ENCODE peak calls at places on chromosome 22, in eight cellular contexts. K is bronchial epithelial cell, I is stomach, H is kidney epithelial cell, N is PC-3, Y is transverse colon, O is BJ, U is GM12878. Z is an unnamed sample.

GRCh38 chr22:33325232-33326004 is 267.2 kb upstream of the SYN3 start:
- DNase-seq in K (peak), I (no peak), H (no peak), N (no peak), Y (no peak), O (no peak), U (peak), Z (no peak)

GRCh38 chr22:28514314-28514713 is 165.3 kb downstream of the TTC28 start:
- DNase-seq in K (no peak), I (no peak), H (no peak), N (no peak), Y (no peak), O (no peak), U (no peak), Z (no peak)

GRCh38 chr22:40289991-40290459 is 56.3 kb upstream of the ADSL start:
- DNase-seq in K (no peak), I (peak), H (no peak), N (no peak), Y (peak), O (no peak), U (peak), Z (no peak)

GRCh38 chr22:48088226-48088625 is 1325.8 kb downstream of the TBC1D22A start:
- DNase-seq in K (no peak), I (no peak), H (no peak), N (no peak), Y (no peak), O (no peak), U (no peak), Z (no peak)

GRCh38 chr22:36453266-36453607 is 28.2 kb downstream of the TXN2 start:
- DNase-seq in K (no peak), I (no peak), H (no peak), N (peak), Y (peak), O (no peak), U (no peak), Z (no peak)

GRCh38 chr22:30201970-30202369 is 44.6 kb downstream of the LIF start:
- DNase-seq in K (peak), I (peak), H (no peak), N (peak), Y (no peak), O (no peak), U (no peak), Z (no peak)

GRCh38 chr22:45881524-45881875 is 95.5 kb downstream of the WNT7B start:
- DNase-seq in K (no peak), I (no peak), H (no peak), N (no peak), Y (no peak), O (no peak), U (no peak), Z (no peak)

GRCh38 chr22:46349681-46350080 is 14.2 kb downstream of the TRMU start:
- DNase-seq in K (no peak), I (no peak), H (no peak), N (no peak), Y (no peak), O (no peak), U (no peak), Z (no peak)

GRCh38 chr22:26549902-26550497 is 37.7 kb upstream of the TFIP11 start:
- DNase-seq in K (no peak), I (no peak), H (no peak), N (no peak), Y (no peak), O (no peak), U (no peak), Z (no peak)

GRCh38 chr22:32527756-32528155 is 53.1 kb downstream of the FBXO7 start:
- DNase-seq in K (no peak), I (no peak), H (no peak), N (no peak), Y (no peak), O (no peak), U (no peak), Z (no peak)

GRCh38 chr22:45742866-45743450 is 71.3 kb downstream of the ATXN10 start:
- DNase-seq in K (peak), I (peak), H (no peak), N (peak), Y (no peak), O (peak), U (no peak), Z (no peak)

GRCh38 chr22:48612077-48612995 is 1215.3 kb downstream of the BRD1 start:
- DNase-seq in K (no peak), I (no peak), H (no peak), N (no peak), Y (no peak), O (no peak), U (no peak), Z (no peak)

GRCh38 chr22:45735273-45735672 is 63.6 kb downstream of the ATXN10 start:
- DNase-seq in K (no peak), I (no peak), H (no peak), N (no peak), Y (no peak), O (no peak), U (no peak), Z (no peak)

GRCh38 chr22:40684728-40685127 is 5.4 kb downstream of the MCHR1 start:
- DNase-seq in K (no peak), I (no peak), H (no peak), N (no peak), Y (no peak), O (no peak), U (no peak), Z (no peak)

GRCh38 chr22:33737662-33738061 is 182.6 kb downstream of the LARGE1 start:
- DNase-seq in K (no peak), I (no peak), H (no peak), N (no peak), Y (no peak), O (no peak), U (no peak), Z (no peak)

GRCh38 chr22:45903355-45904149 is 73.4 kb downstream of the WNT7B start:
- DNase-seq in K (peak), I (no peak), H (peak), N (peak), Y (no peak), O (peak), U (no peak), Z (no peak)

GRCh38 chr22:35452810-35453743 is 53.1 kb downstream of the MCM5 start:
- DNase-seq in K (no peak), I (no peak), H (no peak), N (no peak), Y (no peak), O (no peak), U (no peak), Z (no peak)

GRCh38 chr22:46360097-46360496 is 24.6 kb downstream of the TRMU start:
- DNase-seq in K (no peak), I (no peak), H (no peak), N (no peak), Y (no peak), O (no peak), U (no peak), Z (no peak)

GRCh38 chr22:45284705-45285305 is at the start of gene UPK3A:
- DNase-seq in K (no peak), I (peak), H (no peak), N (peak), Y (peak), O (no peak), U (no peak), Z (no peak)

GRCh38 chr22:29609139-29609538 is 5.7 kb downstream of the NF2 start:
- DNase-seq in K (no peak), I (no peak), H (no peak), N (peak), Y (no peak), O (no peak), U (no peak), Z (no peak)

GRCh38 chr22:27879923-27880322 is 39.1 kb downstream of the PITPNB start:
- DNase-seq in K (peak), I (no peak), H (no peak), N (peak), Y (no peak), O (no peak), U (no peak), Z (no peak)

GRCh38 chr22:27260087-27260730 is 541.3 kb downstream of the MN1 start:
- DNase-seq in K (no peak), I (no peak), H (no peak), N (no peak), Y (no peak), O (no peak), U (no peak), Z (no peak)

GRCh38 chr22:32378703-32379272 is 21.1 kb downstream of the RFPL3 start:
- DNase-seq in K (peak), I (no peak), H (no peak), N (peak), Y (peak), O (no peak), U (no peak), Z (no peak)

GRCh38 chr22:21646608-21647590 is 4.8 kb downstream of the SDF2L1 start:
- DNase-seq in K (peak), I (peak), H (no peak), N (peak), Y (peak), O (no peak), U (peak), Z (no peak)

GRCh38 chr22:26524870-26525269 is 12.6 kb upstream of the TFIP11 start:
- DNase-seq in K (no peak), I (no peak), H (no peak), N (no peak), Y (no peak), O (no peak), U (no peak), Z (no peak)

GRCh38 chr22:37681001-37681424 is 5.1 kb upstream of the NOL12 start:
- DNase-seq in K (peak), I (no peak), H (no peak), N (peak), Y (no peak), O (no peak), U (no peak), Z (no peak)

GRCh38 chr22:18076060-18076497 is 1.7 kb upstream of the PEX26 start:
- DNase-seq in K (peak), I (peak), H (no peak), N (peak), Y (peak), O (peak), U (no peak), Z (no peak)

GRCh38 chr22:46390652-46391301 is 55.3 kb downstream of the TRMU start:
- DNase-seq in K (peak), I (peak), H (no peak), N (peak), Y (peak), O (peak), U (no peak), Z (no peak)

GRCh38 chr22:27238935-27239510 is 562.5 kb downstream of the MN1 start:
- DNase-seq in K (peak), I (no peak), H (peak), N (peak), Y (no peak), O (peak), U (no peak), Z (peak)

GRCh38 chr22:25688627-25689026 is 53.4 kb upstream of the MYO18B start:
- DNase-seq in K (no peak), I (no peak), H (no peak), N (no peak), Y (no peak), O (no peak), U (no peak), Z (no peak)

GRCh38 chr22:32480238-32480637 is 5.6 kb downstream of the FBXO7 start:
- DNase-seq in K (no peak), I (no peak), H (no peak), N (no peak), Y (no peak), O (no peak), U (no peak), Z (no peak)

GRCh38 chr22:48840112-48840949 is 987.3 kb downstream of the BRD1 start:
- DNase-seq in K (no peak), I (no peak), H (no peak), N (no peak), Y (no peak), O (no peak), U (no peak), Z (no peak)

GRCh38 chr22:19822301-19823117 is 32.2 kb downstream of the GNB1L start:
- DNase-seq in K (no peak), I (peak), H (no peak), N (no peak), Y (peak), O (no peak), U (no peak), Z (no peak)

GRCh38 chr22:20781272-20781990 is 7.5 kb downstream of the SERPIND1 start:
- DNase-seq in K (peak), I (no peak), H (no peak), N (peak), Y (no peak), O (no peak), U (no peak), Z (no peak)

GRCh38 chr22:27434898-27435297 is 366.7 kb downstream of the MN1 start:
- DNase-seq in K (no peak), I (no peak), H (no peak), N (no peak), Y (no peak), O (no peak), U (no peak), Z (no peak)

GRCh38 chr22:36238348-36239149 is 778 bp downstream of the APOL2 start:
- DNase-seq in K (no peak), I (no peak), H (no peak), N (no peak), Y (peak), O (no peak), U (no peak), Z (no peak)

GRCh38 chr22:36027960-36028645 is 521 bp downstream of the RBFOX2 start:
- DNase-seq in K (no peak), I (no peak), H (no peak), N (peak), Y (peak), O (no peak), U (no peak), Z (no peak)

GRCh38 chr22:47294571-47294970 is 532.1 kb downstream of the TBC1D22A start:
- DNase-seq in K (no peak), I (no peak), H (no peak), N (no peak), Y (no peak), O (no peak), U (no peak), Z (no peak)

GRCh38 chr22:27996529-27996925 is 77.5 kb upstream of the PITPNB start:
- DNase-seq in K (no peak), I (no peak), H (no peak), N (no peak), Y (no peak), O (no peak), U (no peak), Z (no peak)

GRCh38 chr22:22720201-22720723 is 75.8 kb downstream of the GGTLC2 start:
- DNase-seq in K (peak), I (no peak), H (no peak), N (peak), Y (peak), O (no peak), U (peak), Z (peak)
- TF ChIP-seq CTCF in K (peak), I (no peak), H (peak), N (peak), Y (peak), O (peak), U (peak), Z (peak)

GRCh38 chr22:50266994-50267393 is 3.2 kb downstream of the MAPK11 start:
- DNase-seq in K (no peak), I (no peak), H (no peak), N (no peak), Y (no peak), O (no peak), U (no peak), Z (no peak)

GRCh38 chr22:50267591-50268390 is 2.4 kb downstream of the MAPK11 start:
- DNase-seq in K (peak), I (peak), H (no peak), N (no peak), Y (peak), O (no peak), U (no peak), Z (no peak)

GRCh38 chr22:50269573-50270301 is 443 bp downstream of the MAPK11 start:
- DNase-seq in K (no peak), I (no peak), H (no peak), N (peak), Y (no peak), O (no peak), U (no peak), Z (no peak)

GRCh38 chr22:50270302-50271010 is at the start of gene MAPK11:
- DNase-seq in K (peak), I (peak), H (no peak), N (peak), Y (peak), O (no peak), U (no peak), Z (no peak)

DNA sequence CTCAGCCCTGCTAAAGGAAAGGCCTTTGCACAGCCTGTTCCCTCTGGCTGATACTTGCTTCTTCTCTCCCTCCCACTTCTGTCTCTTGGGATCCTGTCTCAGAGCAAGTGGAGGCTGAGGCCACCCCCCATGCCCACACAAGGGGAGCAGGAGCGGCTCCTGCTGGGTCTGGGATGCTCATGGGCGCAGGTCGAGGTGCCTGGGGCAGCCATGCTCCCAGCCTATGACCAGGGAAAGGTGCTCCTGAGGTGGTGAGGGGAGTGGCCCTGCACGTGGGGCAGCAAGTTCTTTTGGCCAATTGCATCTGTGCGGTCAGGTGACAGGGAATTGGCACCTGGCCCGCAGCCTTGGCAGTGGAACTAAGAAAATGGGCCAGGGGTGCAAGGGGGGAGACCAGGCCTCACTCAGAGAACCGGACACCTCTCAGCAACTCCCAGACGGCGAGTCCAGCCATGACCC is 1.5 kb downstream of the MAPK11 start:
- DNase-seq in K (no peak), I (peak), H (no peak), N (no peak), Y (peak), O (no peak), U (no peak), Z (no peak)
- H3K4me3 ChIP-seq in K (no peak), I (no peak), H (no peak), N (no peak), Y (no peak), O (no peak), U (no peak), Z (no peak)

DNA sequence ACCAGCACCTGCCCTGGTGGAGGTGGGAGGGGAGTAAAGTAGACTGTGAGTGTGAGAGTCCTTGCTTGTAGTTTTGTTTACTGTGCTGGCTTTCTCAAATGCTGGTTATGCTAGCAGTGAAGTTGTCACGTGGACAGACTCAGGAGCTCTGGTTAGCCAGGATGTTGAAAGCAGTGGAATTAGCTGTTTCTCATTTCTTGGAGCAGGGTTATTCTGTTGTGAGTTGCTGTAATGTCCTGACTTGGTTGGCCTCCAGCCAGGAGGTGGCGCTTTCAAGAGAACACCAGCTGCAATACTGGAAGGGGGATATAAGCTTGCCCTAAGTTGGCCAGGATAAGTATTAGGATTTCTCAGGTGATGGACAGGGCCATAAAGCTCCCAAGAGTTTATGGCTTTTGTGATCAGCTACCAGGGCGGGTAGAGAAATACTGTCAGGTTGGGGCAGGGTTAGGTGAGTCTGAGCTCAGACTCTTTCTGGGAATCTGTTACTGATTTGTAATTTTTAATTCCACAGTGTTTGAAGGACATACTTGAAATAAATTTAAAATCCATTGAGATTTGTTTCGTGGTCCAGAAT is 13.7 kb downstream of the CYP2D6 start:
- DNase-seq in K (no peak), I (no peak), H (no peak), N (no peak), Y (peak), O (no peak), U (no peak), Z (peak)
- TF ChIP-seq CTCF in K (no peak), I (no peak), H (no peak), N (no peak), Y (no peak), O (no peak), U (no peak), Z (peak)

GRCh38 chr22:39240841-39241631 is 3.7 kb downstream of the PDGFB start:
- DNase-seq in K (peak), I (peak), H (no peak), N (peak), Y (peak), O (no peak), U (no peak), Z (no peak)

GRCh38 chr22:39243443-39244072 is 1.2 kb downstream of the PDGFB start:
- DNase-seq in K (no peak), I (no peak), H (no peak), N (peak), Y (no peak), O (no peak), U (no peak), Z (no peak)

GRCh38 chr22:39242389-39242808 is 2.4 kb downstream of the PDGFB start:
- DNase-seq in K (no peak), I (no peak), H (no peak), N (no peak), Y (no peak), O (no peak), U (no peak), Z (no peak)

GRCh38 chr22:39242809-39243442 is 1.9 kb downstream of the PDGFB start:
- DNase-seq in K (no peak), I (peak), H (no peak), N (peak), Y (no peak), O (no peak), U (no peak), Z (no peak)

DNA sequence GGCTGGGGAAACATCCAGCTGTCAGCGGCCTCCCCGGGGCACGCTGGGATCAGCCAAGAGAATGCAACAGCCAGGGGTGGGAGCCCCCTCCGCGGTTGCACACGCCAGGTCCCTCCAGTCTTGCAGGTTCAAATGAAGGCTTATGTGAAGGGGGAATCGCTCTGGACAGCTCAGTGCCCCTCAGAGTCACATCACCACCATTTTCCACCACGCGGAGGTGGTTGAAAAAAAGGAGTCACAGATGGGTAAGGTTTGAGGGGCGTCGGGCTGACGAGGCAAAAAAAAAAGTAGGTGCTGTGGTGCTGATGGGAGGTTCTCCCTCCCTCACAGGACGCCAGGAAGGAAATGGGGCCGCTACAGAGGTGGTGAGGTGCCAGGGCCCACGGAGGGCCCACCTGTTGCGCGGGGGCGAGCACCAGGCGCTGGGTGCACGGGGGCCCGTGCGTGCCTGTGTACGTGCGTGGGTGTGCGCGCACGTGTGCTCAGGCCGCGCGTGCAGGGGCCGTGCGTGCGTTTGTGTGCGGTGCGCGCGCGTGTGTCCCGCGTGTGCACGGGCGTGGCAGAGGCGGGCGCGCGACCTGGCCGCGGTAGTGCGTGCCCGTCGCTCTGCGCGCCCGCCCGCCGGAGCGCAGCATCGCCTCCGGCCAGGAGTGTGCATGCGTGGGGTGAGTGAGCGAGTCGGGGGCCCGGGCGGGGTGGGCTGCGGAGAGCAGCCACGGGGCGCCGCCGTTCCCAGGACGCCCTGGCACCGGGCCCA is 3.0 kb downstream of the PDGFB start:
- DNase-seq in K (no peak), I (no peak), H (no peak), N (no peak), Y (no peak), O (no peak), U (no peak), Z (no peak)
- H3K4me3 ChIP-seq in K (no peak), I (peak), H (peak), N (peak), Y (peak), O (no peak), U (no peak), Z (no peak)

GRCh38 chr22:23862103-23862502 is 4.4 kb downstream of the SLC2A11 start:
- DNase-seq in K (peak), I (no peak), H (no peak), N (peak), Y (no peak), O (no peak), U (no peak), Z (no peak)
- TF ChIP-seq CTCF in K (peak), I (no peak), H (peak), N (peak), Y (no peak), O (peak), U (peak), Z (peak)

GRCh38 chr22:43497956-43498855 is 86.4 kb downstream of the MPPED1 start:
- DNase-seq in K (no peak), I (no peak), H (no peak), N (no peak), Y (no peak), O (no peak), U (no peak), Z (no peak)
- H3K4me3 ChIP-seq in K (no peak), I (no peak), H (no peak), N (no peak), Y (no peak), O (no peak), U (no peak), Z (no peak)

GRCh38 chr22:23552573-23552972 is 27.5 kb downstream of the IGLL1 start:
- DNase-seq in K (no peak), I (no peak), H (no peak), N (no peak), Y (no peak), O (no peak), U (no peak), Z (no peak)
- TF ChIP-seq CTCF in K (no peak), I (no peak), H (no peak), N (no peak), Y (no peak), O (no peak), U (no peak), Z (no peak)